ENCODE peak calls at places on chromosomes 16 and 17, in six cellular contexts. O is Panc1, A is kidney epithelial cell, L is H1, W is psoas muscle, H is tibial artery. T is an unnamed sample.

GRCh38 chr17:55086635-55087058 is 118.1 kb downstream of the STXBP4 start:
- DNase-seq in H (no peak), A (peak), L (no peak), W (no peak), O (peak), T (peak)

GRCh38 chr17:79861371-79862216 is 22.4 kb upstream of the CBX4 start:
- DNase-seq in A (no peak), H (no peak), W (no peak), L (no peak), O (no peak), T (no peak)

GRCh38 chr16:24524855-24525652 is 14.3 kb upstream of the RBBP6 start:
- DNase-seq in H (no peak), W (no peak), L (no peak), A (no peak), O (no peak), T (no peak)

GRCh38 chr16:2159052-2159838 is 3.7 kb downstream of the TRAF7 start:
- DNase-seq in A (no peak), L (no peak), O (no peak), H (peak), W (peak), T (no peak)

GRCh38 chr16:30652718-30653117 is 2.0 kb downstream of the PRR14 start:
- DNase-seq in H (no peak), W (no peak), O (no peak), L (no peak), A (no peak), T (no peak)

GRCh38 chr16:75109732-75110243 is 6.8 kb downstream of the LDHD start:
- DNase-seq in W (peak), L (no peak), H (peak), O (no peak), A (no peak), T (no peak)

GRCh38 chr17:31140127-31140526 is 45.4 kb downstream of the NF1 start:
- DNase-seq in O (no peak), W (no peak), L (no peak), H (no peak), A (no peak), T (no peak)

GRCh38 chr17:19713462-19713861 is 2.9 kb downstream of the SLC47A2 start:
- DNase-seq in O (no peak), H (no peak), W (no peak), L (no peak), A (no peak), T (no peak)

GRCh38 chr17:81012574-81013447 is 21.2 kb downstream of the CHMP6 start:
- DNase-seq in O (no peak), H (no peak), L (no peak), W (no peak), A (no peak), T (no peak)

GRCh38 chr17:49997773-49998703 is 3.0 kb upstream of the DLX3 start:
- DNase-seq in W (peak), O (peak), H (peak), L (peak), A (no peak), T (peak)

GRCh38 chr17:34424814-34425490 is 61.9 kb upstream of the CCL1 start:
- DNase-seq in L (no peak), W (no peak), O (no peak), A (no peak), H (no peak), T (no peak)

GRCh38 chr17:18954321-18954720 is 2.4 kb downstream of the SLC5A10 start:
- DNase-seq in A (no peak), L (no peak), O (no peak), W (no peak), H (no peak), T (no peak)

GRCh38 chr17:80948961-80949450 is 42.6 kb upstream of the CHMP6 start:
- DNase-seq in H (peak), L (no peak), W (peak), A (no peak), O (no peak), T (no peak)

GRCh38 chr17:311119-311848 is 41.3 kb downstream of the RPH3AL start:
- DNase-seq in O (no peak), H (no peak), L (no peak), A (no peak), W (peak), T (no peak)

GRCh38 chr16:67150833-67151396 is at the start of gene B3GNT9:
- DNase-seq in O (no peak), H (peak), W (peak), L (no peak), A (no peak), T (no peak)

GRCh38 chr16:67150058-67150832 is 553 bp downstream of the B3GNT9 start:
- DNase-seq in W (peak), A (no peak), L (no peak), O (no peak), H (no peak), T (no peak)

GRCh38 chr16:67148656-67149275 is 2.0 kb downstream of the B3GNT9 start:
- DNase-seq in L (no peak), H (no peak), A (no peak), W (no peak), O (no peak), T (no peak)

GRCh38 chr16:67149276-67150057 is 1.3 kb downstream of the B3GNT9 start:
- DNase-seq in A (no peak), H (no peak), L (no peak), W (no peak), O (no peak), T (no peak)

DNA sequence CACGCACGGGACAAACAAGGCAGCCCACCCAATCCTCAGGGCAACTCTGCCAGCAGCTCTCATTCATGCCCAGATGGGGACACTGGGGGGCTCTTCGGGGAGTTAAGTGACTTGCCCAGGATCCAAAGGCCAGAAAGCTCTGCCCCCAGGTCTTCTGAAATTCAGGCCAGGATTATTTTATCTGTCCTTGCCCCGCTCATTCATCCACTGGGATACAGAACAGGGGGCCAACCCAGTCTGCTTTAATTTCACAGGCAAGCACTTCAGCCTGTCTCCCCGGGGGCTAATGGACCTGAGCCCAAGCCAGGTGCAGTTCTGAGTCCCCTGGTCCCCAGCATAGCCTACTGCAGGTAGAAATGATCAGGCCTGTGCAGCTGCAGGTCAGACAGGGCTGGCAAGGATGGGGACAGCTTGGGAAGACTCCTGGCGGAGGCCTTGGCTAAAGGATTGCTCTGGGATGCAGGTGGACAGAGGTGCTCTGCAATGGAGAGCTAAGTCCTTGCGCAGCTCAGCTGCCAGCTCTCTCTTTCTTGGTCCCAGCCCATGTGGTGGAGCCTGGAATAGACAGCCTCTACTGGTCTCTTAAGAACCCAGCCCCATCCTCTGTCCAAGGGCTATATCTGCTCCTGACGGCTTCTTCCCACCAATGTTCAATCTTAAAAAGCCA is 766 bp upstream of the B3GNT9 start:
- DNase-seq in W (no peak), H (no peak), A (no peak), L (no peak), O (no peak), T (no peak)
- H3K4me3 ChIP-seq in W (no peak), H (peak), A (no peak), L (peak), O (peak), T (no peak)

GRCh38 chr17:42743595-42744282 is 1.1 kb downstream of the EZH1 start:
- DNase-seq in H (no peak), A (peak), L (no peak), O (no peak), W (no peak), T (peak)

GRCh38 chr17:42748202-42748905 is 3.5 kb upstream of the EZH1 start:
- DNase-seq in H (no peak), L (no peak), A (no peak), W (peak), O (no peak), T (no peak)

GRCh38 chr17:42740699-42741098 is 4.1 kb downstream of the EZH1 start:
- DNase-seq in L (no peak), A (no peak), W (no peak), H (no peak), O (no peak), T (no peak)

GRCh38 chr17:42744806-42745617 is at the start of gene EZH1:
- DNase-seq in A (peak), L (peak), W (peak), H (peak), O (no peak), T (peak)

DNA sequence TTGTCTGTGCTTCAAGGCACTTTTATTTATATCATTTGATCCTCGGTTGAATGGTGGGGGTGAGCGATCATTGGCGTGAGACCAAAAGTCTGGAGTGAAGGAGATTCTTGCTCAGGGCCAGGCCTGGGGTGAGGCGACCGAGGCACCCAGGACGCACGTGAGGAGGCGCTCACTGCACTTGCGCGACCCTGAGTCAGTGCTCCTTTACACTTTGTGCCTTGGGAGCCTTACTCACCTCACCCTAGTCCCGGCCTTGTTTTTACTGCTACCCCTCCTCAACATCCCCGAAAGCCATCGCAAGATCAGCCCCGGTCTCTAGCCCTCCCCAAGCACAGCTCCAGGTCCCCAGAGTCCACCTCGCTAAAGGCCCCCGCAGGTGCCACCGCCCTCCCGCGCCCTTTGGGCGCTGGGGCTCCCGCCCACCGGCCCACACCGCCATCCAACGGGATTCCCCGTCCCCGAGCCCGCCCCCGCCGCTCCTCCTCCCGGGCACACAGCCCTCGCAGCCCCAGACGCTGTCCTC is 496 bp downstream of the EZH1 start:
- DNase-seq in O (no peak), W (peak), A (peak), H (peak), L (peak), T (peak)
- TF ChIP-seq CTCF in O (no peak), W (no peak), A (no peak), H (no peak), L (no peak), T (no peak)

DNA sequence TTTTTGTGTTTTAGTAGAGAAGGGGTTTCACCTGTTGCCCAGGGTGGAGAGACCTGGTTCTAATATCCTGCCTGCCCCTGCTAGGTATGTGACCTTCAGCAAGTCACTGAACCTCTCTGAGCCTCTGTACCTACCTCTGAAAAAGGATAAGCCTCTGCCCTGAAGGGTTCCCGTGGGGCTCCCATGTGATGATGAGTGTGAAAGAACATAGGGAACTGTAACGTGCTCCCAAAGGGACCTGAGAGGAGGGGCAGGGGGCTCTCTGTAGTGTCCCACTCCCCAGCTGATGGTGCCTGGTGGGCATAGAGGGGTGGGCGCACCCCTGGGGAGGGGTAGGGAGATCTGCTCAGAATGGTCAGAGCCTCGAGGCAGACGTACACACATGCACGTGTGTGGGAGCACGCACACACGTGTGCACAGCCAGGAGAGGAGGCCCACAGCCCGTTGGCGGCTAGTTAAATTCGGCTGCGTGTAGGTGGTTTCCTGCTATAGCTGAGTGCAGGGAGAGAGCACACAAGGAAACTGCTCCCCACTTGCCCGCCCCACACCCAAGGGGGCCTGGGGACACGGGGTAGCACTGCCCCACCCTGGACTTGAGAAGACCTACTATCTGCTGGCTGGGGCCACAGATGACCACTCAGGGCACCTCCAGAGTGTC is 6.7 kb downstream of the KCNH4 start:
- DNase-seq in H (no peak), A (no peak), W (no peak), O (no peak), L (no peak), T (no peak)
- H3K4me3 ChIP-seq in H (no peak), A (no peak), W (no peak), O (no peak), L (no peak), T (no peak)

GRCh38 chr16:53142823-53143568 is 88.2 kb downstream of the CHD9 start:
- DNase-seq in W (no peak), A (no peak), L (no peak), H (no peak), O (no peak), T (no peak)
- TF ChIP-seq CTCF in W (no peak), A (no peak), L (no peak), H (no peak), O (no peak), T (no peak)

GRCh38 chr17:45021607-45022287 is 29.7 kb downstream of the DCAKD start:
- DNase-seq in W (peak), O (no peak), L (no peak), A (no peak), H (peak), T (no peak)

GRCh38 chr17:45019177-45019711 is 32.2 kb downstream of the DCAKD start:
- DNase-seq in A (no peak), L (no peak), H (no peak), O (no peak), W (peak), T (no peak)

GRCh38 chr17:45022288-45022648 is 29.2 kb downstream of the DCAKD start:
- DNase-seq in O (no peak), W (no peak), L (no peak), A (no peak), H (no peak), T (no peak)

GRCh38 chr17:45018514-45019176 is 32.8 kb downstream of the DCAKD start:
- DNase-seq in O (no peak), L (no peak), A (no peak), H (no peak), W (no peak), T (no peak)

GRCh38 chr17:45020354-45021138 is 30.9 kb downstream of the DCAKD start:
- DNase-seq in W (no peak), O (no peak), L (no peak), A (peak), H (no peak), T (no peak)
- H3K4me3 ChIP-seq in W (no peak), O (no peak), L (peak), A (no peak), H (no peak), T (no peak)

GRCh38 chr17:68533887-68534700 is 21.9 kb downstream of the PRKAR1A start:
- DNase-seq in H (no peak), A (no peak), L (no peak), O (no peak), W (no peak), T (no peak)
- TF ChIP-seq CTCF in H (peak), A (peak), L (no peak), O (peak), W (peak), T (peak)

GRCh38 chr16:21277045-21277926 is 804 bp downstream of the CRYM start:
- DNase-seq in H (no peak), A (no peak), W (no peak), O (no peak), L (no peak), T (no peak)
- H3K4me3 ChIP-seq in H (peak), A (peak), W (peak), O (peak), L (peak), T (peak)

DNA sequence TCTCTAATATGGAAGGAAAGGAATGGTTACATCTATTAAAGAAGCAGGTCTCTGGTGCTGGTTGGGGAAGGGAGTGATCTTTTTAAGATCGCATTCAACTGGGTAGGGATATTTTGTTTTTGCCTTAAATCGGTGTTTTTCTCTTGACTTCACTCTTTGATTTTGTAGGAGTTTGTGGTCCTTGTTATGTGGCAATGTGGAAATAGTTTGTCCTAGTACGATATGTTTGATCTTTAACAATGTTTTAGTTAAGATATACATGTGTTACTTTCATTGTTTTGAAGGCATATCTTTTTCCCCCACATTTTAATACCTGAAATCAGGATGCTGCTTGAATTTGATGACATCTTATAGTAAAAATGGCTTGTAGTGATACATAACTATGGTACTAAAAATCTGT is 8.7 kb downstream of the GGNBP2 start:
- DNase-seq in L (no peak), A (no peak), H (no peak), W (no peak), O (no peak), T (no peak)
- TF ChIP-seq CTCF in L (no peak), A (no peak), H (no peak), W (no peak), O (no peak), T (no peak)

T was measured in HFF-Myc.